ENCODE peak calls at places on chromosomes 1 and 21, in seven cellular contexts. One of them, this sample, is unnamed.

GRCh38 chr1:154556422-154556821 is 2.0 kb downstream of the UBE2Q1 start:
- DNase-seq in H1: no peak
- DNase-seq in HepG2: no peak
- DNase-seq in K562: no peak
- DNase-seq in SK-N-SH: no peak
- DNase-seq in GM12878: no peak
- DNase-seq in HCT116: no peak
- DNase-seq in this sample: no peak

GRCh38 chr21:39803393-39803792 is 58.4 kb downstream of the IGSF5 start:
- DNase-seq in H1: no peak
- DNase-seq in K562: no peak
- DNase-seq in HCT116: no peak
- DNase-seq in HepG2: no peak
- DNase-seq in GM12878: no peak
- DNase-seq in SK-N-SH: no peak
- DNase-seq in this sample: no peak

GRCh38 chr1:23369335-23370013 is at the start of gene ZNF436:
- DNase-seq in SK-N-SH: peak; percentile 72
- DNase-seq in GM12878: no peak
- DNase-seq in HCT116: no peak
- DNase-seq in K562: peak; percentile 95
- DNase-seq in H1: no peak
- DNase-seq in HepG2: peak; percentile 41
- DNase-seq in this sample: peak; percentile 25

GRCh38 chr1:167158095-167158812 is 62.4 kb upstream of the POU2F1 start:
- DNase-seq in HepG2: no peak
- DNase-seq in H1: no peak
- DNase-seq in K562: no peak
- DNase-seq in GM12878: no peak
- DNase-seq in SK-N-SH: no peak
- DNase-seq in HCT116: no peak
- DNase-seq in this sample: no peak

GRCh38 chr1:244782056-244782455 is 53.4 kb upstream of the COX20 start:
- DNase-seq in H1: no peak
- DNase-seq in GM12878: no peak
- DNase-seq in HepG2: no peak
- DNase-seq in HCT116: no peak
- DNase-seq in SK-N-SH: no peak
- DNase-seq in K562: no peak
- DNase-seq in this sample: no peak

GRCh38 chr21:41918561-41919358 is 35.1 kb downstream of the C2CD2 start:
- DNase-seq in K562: no peak
- DNase-seq in H1: no peak
- DNase-seq in HCT116: no peak
- DNase-seq in SK-N-SH: no peak
- DNase-seq in GM12878: no peak
- DNase-seq in HepG2: no peak
- DNase-seq in this sample: no peak

GRCh38 chr1:93815738-93816110 is 63.3 kb downstream of the DNTTIP2 start:
- DNase-seq in GM12878: no peak
- DNase-seq in HCT116: no peak
- DNase-seq in H1: no peak
- DNase-seq in HepG2: no peak
- DNase-seq in SK-N-SH: no peak
- DNase-seq in K562: no peak
- DNase-seq in this sample: no peak

GRCh38 chr21:36881223-36881622 is 85.2 kb downstream of the HLCS start:
- DNase-seq in HepG2: no peak
- DNase-seq in K562: no peak
- DNase-seq in SK-N-SH: no peak
- DNase-seq in H1: no peak
- DNase-seq in HCT116: no peak
- DNase-seq in GM12878: no peak
- DNase-seq in this sample: no peak

GRCh38 chr1:89898695-89899470 is 78.1 kb downstream of the LRRC8D start:
- DNase-seq in K562: peak; percentile 6
- DNase-seq in HepG2: peak; percentile 53
- DNase-seq in HCT116: no peak
- DNase-seq in H1: no peak
- DNase-seq in GM12878: no peak
- DNase-seq in SK-N-SH: no peak
- DNase-seq in this sample: no peak

DNA sequence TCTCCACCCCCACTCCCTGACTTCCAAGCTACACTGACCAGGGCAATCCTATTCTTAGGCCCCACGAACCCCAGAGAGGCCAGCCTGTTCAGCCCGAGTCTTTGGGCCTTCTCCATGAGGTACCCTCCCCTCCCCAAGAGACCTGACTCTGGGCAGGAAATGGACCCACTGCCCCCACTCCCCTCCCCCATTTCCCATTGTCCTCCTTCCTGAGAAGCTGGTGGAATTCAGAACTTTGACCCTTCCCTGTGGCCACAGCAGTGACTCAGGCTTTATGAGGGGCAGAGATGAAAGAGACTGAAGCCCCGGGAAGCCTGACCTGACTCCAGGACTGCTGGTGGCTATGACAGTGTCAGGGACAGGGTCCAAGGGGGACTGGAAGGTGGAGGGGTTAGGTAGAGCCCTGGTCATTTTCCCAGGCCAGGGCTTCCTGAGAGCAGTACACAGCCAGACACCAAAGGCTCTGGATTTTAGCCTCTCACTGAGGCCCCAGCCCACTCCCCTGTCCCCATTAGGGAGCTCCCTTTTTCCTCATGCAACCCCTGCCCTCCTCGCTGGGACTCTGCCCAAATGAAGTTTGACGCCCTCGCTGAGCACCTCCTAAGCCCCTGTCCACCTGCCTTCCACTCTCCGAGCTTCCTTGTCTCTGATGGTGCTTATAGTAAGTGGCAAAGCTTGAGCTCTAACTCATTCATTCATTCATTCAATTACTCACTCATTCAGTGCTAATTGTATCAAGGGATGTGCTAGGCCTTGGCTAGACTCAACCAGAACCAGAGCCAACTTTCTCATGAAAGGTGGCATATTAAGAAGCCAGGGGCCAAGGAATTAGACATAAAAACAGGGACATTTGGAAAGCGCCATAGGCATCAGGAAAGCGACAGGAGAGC is 3.0 kb downstream of the CRYBG2 start:
- DNase-seq in HCT116: peak; percentile 47
- DNase-seq in SK-N-SH: no peak
- DNase-seq in H1: no peak
- DNase-seq in GM12878: no peak
- DNase-seq in K562: peak; percentile 58
- DNase-seq in HepG2: peak; percentile 100
- DNase-seq in this sample: no peak
- TF ChIP-seq JUND in HCT116: no peak
- TF ChIP-seq JUND in SK-N-SH: no peak
- TF ChIP-seq JUND in H1: no peak
- TF ChIP-seq JUND in GM12878: no peak
- TF ChIP-seq JUND in K562: no peak
- TF ChIP-seq JUND in HepG2: peak; percentile 96
- TF ChIP-seq JUND in this sample: no peak

GRCh38 chr1:229563701-229564100 is 5.2 kb upstream of the ABCB10 start:
- DNase-seq in HepG2: no peak
- DNase-seq in H1: no peak
- DNase-seq in SK-N-SH: no peak
- DNase-seq in K562: no peak
- DNase-seq in GM12878: no peak
- DNase-seq in HCT116: no peak
- DNase-seq in this sample: no peak
- TF ChIP-seq JUND in HepG2: no peak
- TF ChIP-seq JUND in H1: no peak
- TF ChIP-seq JUND in SK-N-SH: no peak
- TF ChIP-seq JUND in K562: no peak
- TF ChIP-seq JUND in GM12878: no peak
- TF ChIP-seq JUND in HCT116: no peak
- TF ChIP-seq JUND in this sample: no peak

GRCh38 chr1:40712997-40713396 is 21.5 kb downstream of the NFYC start:
- DNase-seq in K562: peak; percentile 41
- DNase-seq in HCT116: no peak
- DNase-seq in SK-N-SH: no peak
- DNase-seq in HepG2: no peak
- DNase-seq in GM12878: no peak
- DNase-seq in H1: no peak
- DNase-seq in this sample: no peak
- TF ChIP-seq JUND in K562: no peak
- TF ChIP-seq JUND in HCT116: no peak
- TF ChIP-seq JUND in SK-N-SH: no peak
- TF ChIP-seq JUND in HepG2: no peak
- TF ChIP-seq JUND in GM12878: no peak
- TF ChIP-seq JUND in H1: no peak
- TF ChIP-seq JUND in this sample: no peak

DNA sequence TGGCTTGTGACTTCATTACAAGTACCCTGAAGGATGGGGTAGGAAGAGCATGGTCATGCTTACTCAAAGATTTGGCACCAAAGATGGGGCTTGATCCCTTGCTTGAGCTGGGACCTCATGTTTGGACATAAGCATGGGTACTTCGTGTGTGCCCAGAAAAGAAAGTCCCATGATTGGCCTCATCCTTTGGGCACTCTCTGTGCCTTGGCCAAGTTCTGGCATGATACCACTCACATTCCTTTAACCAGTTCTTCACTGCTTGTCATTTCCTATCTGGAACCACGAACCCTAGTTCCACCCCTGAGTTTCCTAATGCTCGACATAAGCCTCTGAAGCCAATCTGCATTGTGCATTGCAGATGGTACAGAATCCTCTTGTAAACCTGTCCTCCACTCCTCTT is 107.0 kb downstream of the NAV1 start:
- DNase-seq in H1: no peak
- DNase-seq in HCT116: no peak
- DNase-seq in GM12878: no peak
- DNase-seq in HepG2: no peak
- DNase-seq in K562: no peak
- DNase-seq in SK-N-SH: no peak
- DNase-seq in this sample: no peak
- TF ChIP-seq JUND in H1: no peak
- TF ChIP-seq JUND in HCT116: no peak
- TF ChIP-seq JUND in GM12878: no peak
- TF ChIP-seq JUND in HepG2: no peak
- TF ChIP-seq JUND in K562: no peak
- TF ChIP-seq JUND in SK-N-SH: no peak
- TF ChIP-seq JUND in this sample: no peak

GRCh38 chr1:33471416-33471815 is 1.0 kb upstream of the ZSCAN20 start:
- DNase-seq in GM12878: no peak
- DNase-seq in HCT116: no peak
- DNase-seq in K562: no peak
- DNase-seq in SK-N-SH: no peak
- DNase-seq in H1: no peak
- DNase-seq in HepG2: no peak
- DNase-seq in this sample: no peak
- TF ChIP-seq JUND in GM12878: no peak
- TF ChIP-seq JUND in HCT116: no peak
- TF ChIP-seq JUND in K562: no peak
- TF ChIP-seq JUND in SK-N-SH: no peak
- TF ChIP-seq JUND in H1: no peak
- TF ChIP-seq JUND in HepG2: no peak
- TF ChIP-seq JUND in this sample: no peak

GRCh38 chr1:153375511-153375910 is at the start of gene S100A12:
- DNase-seq in K562: no peak
- DNase-seq in H1: no peak
- DNase-seq in SK-N-SH: no peak
- DNase-seq in GM12878: no peak
- DNase-seq in HepG2: no peak
- DNase-seq in HCT116: no peak
- DNase-seq in this sample: no peak
- TF ChIP-seq JUND in K562: no peak
- TF ChIP-seq JUND in H1: no peak
- TF ChIP-seq JUND in SK-N-SH: no peak
- TF ChIP-seq JUND in GM12878: no peak
- TF ChIP-seq JUND in HepG2: no peak
- TF ChIP-seq JUND in HCT116: no peak
- TF ChIP-seq JUND in this sample: no peak